ENCODE peak calls at places on chromosomes 5 and 9, in four cellular contexts. One of them, this sample, is unnamed.

GRCh38 chr9:107983191-107983603 is 493.6 kb upstream of the KLF4 start:
- DNase-seq in gastrocnemius medialis: no peak
- DNase-seq in transverse colon: no peak
- DNase-seq in upper lobe of left lung: peak; percentile 27
- DNase-seq in this sample: no peak

GRCh38 chr5:54643679-54644078 is 126.1 kb downstream of the SNX18 start:
- DNase-seq in upper lobe of left lung: no peak
- DNase-seq in transverse colon: no peak
- DNase-seq in gastrocnemius medialis: no peak
- DNase-seq in this sample: no peak

GRCh38 chr5:180605554-180606214 is 14.4 kb upstream of the SCGB3A1 start:
- DNase-seq in upper lobe of left lung: peak; percentile 69
- DNase-seq in gastrocnemius medialis: no peak
- DNase-seq in transverse colon: peak; percentile 58
- DNase-seq in this sample: no peak

GRCh38 chr5:138874771-138875628 is at the start of gene LRRTM2:
- DNase-seq in transverse colon: no peak
- DNase-seq in upper lobe of left lung: no peak
- DNase-seq in gastrocnemius medialis: no peak
- DNase-seq in this sample: no peak

GRCh38 chr5:158648631-158649030 is 451.1 kb downstream of the EBF1 start:
- DNase-seq in transverse colon: no peak
- DNase-seq in gastrocnemius medialis: no peak
- DNase-seq in upper lobe of left lung: no peak
- DNase-seq in this sample: no peak

GRCh38 chr9:32672478-32672877 is 37.0 kb upstream of the TAF1L start:
- DNase-seq in upper lobe of left lung: no peak
- DNase-seq in transverse colon: no peak
- DNase-seq in gastrocnemius medialis: no peak
- DNase-seq in this sample: no peak

GRCh38 chr9:129321511-129322021 is 143.5 kb upstream of the IER5L start:
- DNase-seq in transverse colon: no peak
- DNase-seq in upper lobe of left lung: peak; percentile 19
- DNase-seq in gastrocnemius medialis: peak; percentile 5
- DNase-seq in this sample: peak; percentile 44

GRCh38 chr5:17359451-17359965 is 138.5 kb upstream of the TAF11L2 start:
- DNase-seq in transverse colon: no peak
- DNase-seq in upper lobe of left lung: no peak
- DNase-seq in gastrocnemius medialis: no peak
- DNase-seq in this sample: no peak

GRCh38 chr5:61943718-61944117 is 362.3 kb upstream of the KIF2A start:
- DNase-seq in transverse colon: no peak
- DNase-seq in upper lobe of left lung: no peak
- DNase-seq in gastrocnemius medialis: no peak
- DNase-seq in this sample: no peak

DNA sequence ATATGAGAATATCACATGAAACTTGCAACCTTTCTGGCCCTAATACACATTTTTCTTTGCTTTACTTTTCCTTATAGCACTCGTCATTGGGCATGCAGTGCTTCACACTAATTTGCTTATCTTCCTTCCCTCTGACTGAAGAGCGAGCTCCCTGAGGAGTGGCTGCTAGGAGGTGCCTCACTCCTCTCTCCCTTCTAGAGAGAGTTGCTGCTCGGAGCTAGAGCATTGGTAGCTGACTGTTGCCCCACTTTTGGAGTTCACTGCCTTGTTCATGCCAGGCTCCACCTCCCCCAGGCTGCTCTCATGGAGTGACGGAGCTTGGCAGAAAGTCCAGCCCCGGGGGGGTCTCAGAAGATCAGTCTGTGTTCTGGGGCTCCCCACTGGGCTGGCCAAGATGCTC is 413.2 kb downstream of the MED10 start:
- DNase-seq in gastrocnemius medialis: no peak
- DNase-seq in transverse colon: no peak
- DNase-seq in upper lobe of left lung: peak; percentile 26
- DNase-seq in this sample: no peak
- TF ChIP-seq POLR2A in gastrocnemius medialis: no peak
- TF ChIP-seq POLR2A in transverse colon: no peak
- TF ChIP-seq POLR2A in upper lobe of left lung: no peak
- TF ChIP-seq POLR2A in this sample: no peak

GRCh38 chr5:171954721-171955120 is 51.7 kb downstream of the FBXW11 start:
- DNase-seq in transverse colon: no peak
- DNase-seq in gastrocnemius medialis: no peak
- DNase-seq in upper lobe of left lung: no peak
- DNase-seq in this sample: no peak
- H3K27ac ChIP-seq in transverse colon: no peak overlapping the region
- H3K27ac ChIP-seq in gastrocnemius medialis: no peak overlapping the region
- H3K27ac ChIP-seq in upper lobe of left lung: peak overlapping the region; percentile 58
- H3K27ac ChIP-seq in this sample: peak overlapping the region; percentile 61

GRCh38 chr9:94030318-94031179 is 53.7 kb upstream of the PTPDC1 start:
- DNase-seq in gastrocnemius medialis: peak; percentile 81
- DNase-seq in transverse colon: peak; percentile 87
- DNase-seq in upper lobe of left lung: peak; percentile 87
- DNase-seq in this sample: peak; percentile 77
- TF ChIP-seq POLR2A in gastrocnemius medialis: peak; percentile 94
- TF ChIP-seq POLR2A in transverse colon: peak; percentile 61
- TF ChIP-seq POLR2A in upper lobe of left lung: peak; percentile 73
- TF ChIP-seq POLR2A in this sample: peak; percentile 75

DNA sequence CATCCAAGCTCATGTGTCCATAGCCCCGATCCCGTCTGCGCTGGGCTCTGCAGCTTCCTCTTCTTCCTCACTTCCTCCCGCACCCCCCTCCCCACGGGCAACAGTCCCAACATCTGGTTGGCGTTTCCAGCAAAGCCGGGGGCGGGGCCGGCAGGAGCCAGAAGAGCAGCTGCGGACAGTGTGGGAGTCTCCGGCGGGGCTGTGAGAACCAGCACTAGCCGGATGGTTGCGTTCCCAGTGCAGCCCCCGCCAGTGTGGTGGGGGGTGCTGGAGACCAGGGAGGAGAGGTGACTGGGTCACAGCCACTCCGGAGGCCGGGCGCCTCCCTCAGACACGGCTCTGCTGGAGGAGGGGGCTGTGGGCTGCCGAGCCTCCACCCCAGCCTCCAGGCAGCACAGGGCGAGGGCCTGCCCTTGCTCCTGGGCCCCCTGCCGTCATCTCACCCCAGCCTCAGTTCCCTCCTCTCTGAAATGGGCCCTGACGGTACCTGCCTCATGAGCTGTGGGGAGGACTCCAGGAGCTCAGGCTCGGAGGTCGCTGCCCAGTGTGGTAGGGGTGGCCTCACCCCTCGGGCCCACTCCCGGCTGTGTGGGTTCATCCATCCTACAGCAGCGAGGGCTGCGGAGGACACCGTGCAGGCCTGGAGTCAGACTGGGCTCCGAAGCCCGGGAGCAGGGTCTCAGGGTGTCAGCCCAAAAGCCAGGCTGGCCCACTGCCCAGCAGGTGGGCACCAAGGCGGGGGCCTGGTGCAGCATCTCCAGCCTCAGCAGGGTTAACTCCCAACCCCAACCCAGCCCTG is 41.5 kb upstream of the NOTCH1 start:
- DNase-seq in gastrocnemius medialis: peak; percentile 42
- DNase-seq in transverse colon: peak; percentile 65
- DNase-seq in upper lobe of left lung: peak; percentile 72
- DNase-seq in this sample: peak; percentile 81
- H3K27ac ChIP-seq in gastrocnemius medialis: no peak overlapping the region
- H3K27ac ChIP-seq in transverse colon: no peak overlapping the region
- H3K27ac ChIP-seq in upper lobe of left lung: no peak overlapping the region
- H3K27ac ChIP-seq in this sample: peak overlapping the region; percentile 50

GRCh38 chr5:35229076-35230042 is 928 bp downstream of the PRLR start:
- DNase-seq in upper lobe of left lung: peak; percentile 44
- DNase-seq in transverse colon: peak; percentile 62
- DNase-seq in gastrocnemius medialis: no peak
- DNase-seq in this sample: peak; percentile 59
- TF ChIP-seq POLR2A in upper lobe of left lung: no peak
- TF ChIP-seq POLR2A in transverse colon: no peak
- TF ChIP-seq POLR2A in gastrocnemius medialis: no peak
- TF ChIP-seq POLR2A in this sample: no peak

DNA sequence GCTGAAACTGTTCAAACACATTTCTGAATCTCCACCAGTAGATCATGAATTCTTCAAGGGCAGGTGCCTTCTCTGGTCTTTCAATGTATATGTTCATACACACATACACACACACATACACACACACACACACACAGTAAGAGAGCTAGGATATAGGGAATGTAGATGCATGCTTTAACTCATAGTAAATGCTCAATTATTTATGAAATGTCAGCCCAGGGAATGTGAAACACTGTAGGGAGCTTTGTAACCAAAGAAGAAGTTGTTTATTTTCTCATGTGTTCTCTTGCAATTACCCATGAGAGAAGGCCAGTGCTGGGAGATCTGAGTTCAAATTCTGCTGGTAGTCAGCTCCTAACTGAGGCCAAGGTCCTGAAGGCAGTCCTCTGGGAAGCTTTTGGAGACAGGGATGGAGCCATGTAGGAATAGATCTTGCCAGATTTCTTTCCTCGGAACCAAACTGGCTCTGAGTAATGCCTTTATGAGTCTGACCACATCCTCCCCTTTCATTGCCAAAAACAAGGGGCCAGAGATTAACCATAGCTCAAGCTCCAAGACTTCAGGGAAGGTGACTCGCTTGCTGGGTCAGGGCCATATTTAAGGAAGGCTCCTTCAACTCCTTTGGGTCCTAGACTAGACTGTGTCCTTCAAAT is 487.0 kb upstream of the TNC start:
- DNase-seq in upper lobe of left lung: no peak
- DNase-seq in gastrocnemius medialis: no peak
- DNase-seq in transverse colon: no peak
- DNase-seq in this sample: no peak
- H3K27ac ChIP-seq in upper lobe of left lung: no peak overlapping the region
- H3K27ac ChIP-seq in gastrocnemius medialis: no peak overlapping the region
- H3K27ac ChIP-seq in transverse colon: no peak overlapping the region
- H3K27ac ChIP-seq in this sample: no peak overlapping the region

DNA sequence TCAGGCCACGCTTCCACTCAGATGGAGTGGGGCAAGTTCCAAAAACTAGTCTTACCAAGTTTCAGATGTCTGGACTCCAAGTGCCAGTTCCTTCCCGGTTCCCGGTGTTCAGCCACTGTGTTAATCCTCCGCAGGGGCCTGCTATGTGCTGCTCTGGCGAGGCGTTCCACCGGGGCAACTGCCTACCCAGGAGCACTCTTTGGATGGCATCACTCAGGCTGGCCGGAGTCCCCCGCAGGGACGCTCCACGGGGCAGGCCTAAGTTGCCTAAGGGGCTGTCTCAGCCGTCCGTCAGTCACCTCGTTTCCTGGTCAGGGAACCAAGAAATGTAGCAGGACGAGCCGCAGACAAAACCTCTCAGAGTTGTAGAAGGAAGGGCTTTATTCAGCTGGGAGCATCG is 5.2 kb downstream of the RPS23 start:
- DNase-seq in upper lobe of left lung: no peak
- DNase-seq in gastrocnemius medialis: peak; percentile 44
- DNase-seq in transverse colon: no peak
- DNase-seq in this sample: no peak
- TF ChIP-seq POLR2A in upper lobe of left lung: no peak
- TF ChIP-seq POLR2A in gastrocnemius medialis: no peak
- TF ChIP-seq POLR2A in transverse colon: no peak
- TF ChIP-seq POLR2A in this sample: no peak

DNA sequence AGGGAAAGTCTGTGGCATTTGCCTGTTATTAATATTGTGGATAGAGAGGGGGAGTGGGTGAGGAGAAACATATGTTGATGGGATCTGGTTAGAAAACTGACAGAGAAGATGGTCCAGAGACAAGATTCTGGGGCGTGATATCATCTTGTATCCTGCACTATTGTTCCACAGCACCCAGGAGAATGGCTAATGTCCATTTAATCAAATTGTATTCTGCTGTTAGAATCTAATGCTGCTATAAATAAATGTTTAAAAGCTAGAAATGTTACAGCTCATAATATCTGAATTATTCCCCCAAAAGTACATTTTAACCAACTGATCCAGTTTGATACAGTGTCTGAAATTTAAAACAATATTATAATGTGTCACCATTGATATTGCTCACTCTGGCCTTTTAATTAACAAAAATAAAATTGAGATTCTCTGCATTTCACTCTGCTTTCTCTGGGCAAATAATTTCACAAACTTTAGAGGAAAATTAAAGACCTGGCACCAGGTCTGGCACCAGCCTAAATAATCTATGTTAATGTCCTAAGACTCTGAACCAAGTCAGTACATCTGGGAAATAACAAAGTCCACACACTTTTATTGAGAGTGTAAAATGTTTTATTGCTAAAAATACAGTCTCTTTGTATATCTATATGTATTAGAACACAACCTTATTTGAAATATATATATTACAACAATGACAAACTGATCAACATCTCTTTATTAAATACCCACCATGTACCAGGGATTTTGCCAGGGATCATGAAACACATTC is 18.8 kb downstream of the HTR4 start:
- DNase-seq in transverse colon: no peak
- DNase-seq in upper lobe of left lung: no peak
- DNase-seq in gastrocnemius medialis: no peak
- DNase-seq in this sample: no peak
- H3K27ac ChIP-seq in transverse colon: peak overlapping the region; percentile 62
- H3K27ac ChIP-seq in upper lobe of left lung: no peak overlapping the region
- H3K27ac ChIP-seq in gastrocnemius medialis: no peak overlapping the region
- H3K27ac ChIP-seq in this sample: no peak overlapping the region

GRCh38 chr5:144465441-144465840 is 294.8 kb downstream of the KCTD16 start:
- DNase-seq in upper lobe of left lung: no peak
- DNase-seq in gastrocnemius medialis: no peak
- DNase-seq in transverse colon: no peak
- DNase-seq in this sample: no peak
- TF ChIP-seq POLR2A in upper lobe of left lung: no peak
- TF ChIP-seq POLR2A in gastrocnemius medialis: no peak
- TF ChIP-seq POLR2A in transverse colon: no peak
- TF ChIP-seq POLR2A in this sample: no peak

This sample was measured in uterus.